ENCODE peak calls at places on chromosomes 7 and 10, in seven cellular contexts. Z is GM23248, S is ovary, L is tibial nerve, U is A673, T is colonic mucosa, C is pancreas. Q is an unnamed sample. For H3K9me3, the result is how much of the 10 kb centered on the place peaks cover.

GRCh38 chr7:100475549-100475948 is 3.5 kb downstream of the TSC22D4 start:
- DNase-seq in C (peak), L (peak), T (no peak), S (no peak), U (no peak), Z (no peak), Q (no peak)

GRCh38 chr10:4830546-4830945 is 4.5 kb downstream of the AKR1E2 start:
- DNase-seq in C (no peak), T (no peak), L (no peak), U (no peak), Z (no peak), S (no peak), Q (no peak)

GRCh38 chr7:135670179-135670578 is 7.9 kb downstream of the STMP1 start:
- DNase-seq in U (no peak), L (no peak), Z (peak), C (no peak), T (no peak), S (no peak), Q (no peak)

GRCh38 chr10:59079386-59080226 is 96.8 kb upstream of the PHYHIPL start:
- DNase-seq in Z (peak), U (no peak), L (no peak), S (no peak), T (no peak), C (no peak), Q (no peak)

GRCh38 chr10:116740971-116741370 is 1.4 kb downstream of the HSPA12A start:
- DNase-seq in U (no peak), T (no peak), C (no peak), S (no peak), L (no peak), Z (no peak), Q (no peak)

GRCh38 chr10:98141484-98142073 is 7.1 kb downstream of the R3HCC1L start:
- DNase-seq in L (no peak), C (no peak), S (no peak), Z (no peak), U (no peak), T (no peak), Q (no peak)

GRCh38 chr7:18471476-18472160 is 23.9 kb upstream of the HDAC9 start:
- DNase-seq in T (no peak), S (no peak), U (no peak), C (no peak), Z (no peak), L (no peak), Q (no peak)

GRCh38 chr10:61752111-61753011 is 89.6 kb downstream of the CABCOCO1 start:
- DNase-seq in Z (peak), S (no peak), C (no peak), L (no peak), U (peak), T (no peak), Q (no peak)

GRCh38 chr7:55509322-55509721 is 63.0 kb downstream of the VOPP1 start:
- DNase-seq in T (no peak), L (no peak), S (no peak), Z (peak), U (no peak), C (no peak), Q (no peak)

GRCh38 chr10:62045765-62046521 is 144.4 kb downstream of the ARID5B start:
- DNase-seq in Z (peak), U (peak), S (no peak), L (no peak), C (no peak), T (no peak), Q (no peak)

GRCh38 chr10:8416192-8416701 is 361.8 kb downstream of the GATA3 start:
- DNase-seq in T (no peak), Z (no peak), C (no peak), S (no peak), L (no peak), U (no peak), Q (peak)

GRCh38 chr7:117872565-117873055 is 631 bp downstream of the CTTNBP2 start:
- DNase-seq in Z (peak), L (peak), S (no peak), U (peak), C (peak), T (peak), Q (no peak)

DNA sequence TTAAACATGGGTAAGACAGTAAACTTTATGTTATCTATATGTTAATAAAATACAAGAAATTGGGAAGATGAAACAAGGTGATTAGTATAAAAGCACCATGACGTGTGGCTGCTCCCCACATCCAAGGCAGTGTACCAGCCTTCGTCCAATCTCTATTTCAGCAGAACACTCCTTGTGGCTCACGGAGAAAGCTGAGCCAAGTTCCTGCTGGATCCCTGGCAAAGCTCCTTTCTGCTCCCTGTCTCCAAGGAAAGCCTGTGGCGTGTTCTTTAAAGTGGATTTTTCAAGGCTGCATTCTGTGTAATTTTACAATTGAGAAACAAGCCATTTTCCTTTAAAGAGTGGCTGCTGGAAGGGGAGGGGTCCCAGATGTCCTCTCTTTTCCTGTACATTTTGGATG is 467.3 kb downstream of the PTPRN2 start:
- DNase-seq in C (no peak), U (no peak), L (no peak), T (no peak), Z (no peak), S (no peak), Q (no peak)
- H3K9me3 ChIP-seq in C (under half), U (under half), L (under half), T (under half), Z (under half), S (under half), Q (under half)

DNA sequence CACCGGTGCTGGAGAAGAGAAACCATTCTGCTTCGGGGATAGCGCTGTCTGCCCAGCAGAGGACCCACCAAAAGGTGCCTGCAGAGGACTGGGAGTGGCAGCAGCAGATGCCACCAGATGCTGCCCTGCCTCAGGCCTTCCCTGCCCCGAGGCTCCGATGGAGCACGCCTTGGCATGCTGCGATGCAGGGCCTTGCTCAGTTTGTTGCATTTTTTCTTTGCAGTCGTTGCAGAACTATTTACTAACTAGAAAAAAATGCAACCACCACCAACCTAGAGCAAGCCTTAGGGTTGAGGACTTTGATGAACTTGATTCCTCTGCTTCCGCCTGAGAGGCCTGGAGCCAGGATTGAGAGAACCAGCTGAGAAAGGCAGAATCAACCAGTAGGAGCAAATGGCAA is 585.6 kb upstream of the MKI67 start:
- DNase-seq in U (no peak), T (no peak), C (no peak), Z (no peak), S (no peak), L (no peak), Q (no peak)
- H3K9me3 ChIP-seq in U (under half), T (under half), C (under half), Z (under half), S (under half), L (under half), Q (under half)

DNA sequence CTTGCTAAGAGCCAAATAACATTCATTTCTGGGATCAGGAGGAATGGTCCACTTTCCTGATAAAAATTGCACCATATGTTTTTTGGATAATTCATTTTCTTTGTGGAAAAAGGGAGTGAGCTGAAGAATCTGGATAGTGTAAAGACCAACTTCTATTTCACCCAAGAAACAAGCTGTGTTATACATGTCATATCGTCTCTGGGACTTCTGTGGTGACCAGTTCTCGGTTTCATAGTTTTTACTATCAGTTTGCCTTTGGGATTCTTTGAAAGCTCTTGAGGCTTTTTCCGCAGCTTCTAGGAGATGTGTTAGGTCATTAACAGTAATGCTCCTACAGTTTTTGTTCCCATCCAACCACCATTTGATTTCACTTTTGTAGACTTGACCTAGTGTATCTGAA is 14.4 kb upstream of the SAMD9 start:
- DNase-seq in S (no peak), L (no peak), U (no peak), Z (no peak), T (no peak), C (no peak), Q (no peak)
- H3K9me3 ChIP-seq in S (under half), L (under half), U (under half), Z (under half), T (under half), C (under half), Q (under half)

GRCh38 chr10:31678573-31679122 is 250.0 kb downstream of the ARHGAP12 start:
- DNase-seq in U (no peak), T (no peak), L (no peak), Z (peak), S (no peak), C (no peak), Q (no peak)

GRCh38 chr10:31683682-31684081 is 244.9 kb downstream of the ARHGAP12 start:
- DNase-seq in T (no peak), Z (peak), C (no peak), L (no peak), U (no peak), S (no peak), Q (no peak)

GRCh38 chr10:31677198-31678138 is 251.2 kb downstream of the ARHGAP12 start:
- DNase-seq in L (no peak), S (no peak), T (no peak), C (no peak), Z (no peak), U (no peak), Q (no peak)

GRCh38 chr10:31678139-31678536 is 250.5 kb downstream of the ARHGAP12 start:
- DNase-seq in T (no peak), U (no peak), S (no peak), C (no peak), L (no peak), Z (no peak), Q (no peak)

GRCh38 chr10:31679931-31680330 is 248.7 kb downstream of the ARHGAP12 start:
- DNase-seq in L (no peak), T (no peak), C (no peak), S (no peak), Z (peak), U (no peak), Q (no peak)
- H3K9me3 ChIP-seq in L (under half), T (under half), C (under half), S (under half), Z (under half), U (under half), Q (under half)

DNA sequence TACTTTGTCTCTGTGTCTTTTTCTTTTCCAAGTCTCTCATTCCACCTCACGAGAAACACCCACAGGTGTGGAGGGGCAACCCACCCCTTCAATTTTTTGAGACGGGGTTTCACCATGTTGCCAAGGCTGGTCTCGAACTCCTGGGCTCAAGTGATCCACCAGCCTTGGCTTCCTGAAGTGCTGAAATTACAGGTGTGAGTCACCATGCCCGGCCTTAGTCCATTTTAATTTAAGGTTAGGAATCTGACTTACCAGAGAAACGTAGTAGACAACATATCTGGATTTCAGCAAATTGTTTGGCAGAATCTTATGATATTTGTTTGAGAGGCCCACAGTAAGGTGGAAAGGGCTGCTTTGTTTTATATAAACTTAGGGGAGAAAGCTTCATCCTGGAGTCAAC is 3.2 kb upstream of the NFKB2 start:
- DNase-seq in T (no peak), U (no peak), L (no peak), S (no peak), C (no peak), Z (no peak), Q (no peak)
- H3K9me3 ChIP-seq in T (under half), U (under half), L (under half), S (under half), C (under half), Z (under half), Q (under half)

GRCh38 chr7:260441-261281 is 29.3 kb upstream of the FOXL3 start:
- DNase-seq in Z (no peak), L (peak), C (no peak), T (peak), S (no peak), U (no peak), Q (no peak)
- H3K9me3 ChIP-seq in Z (under half), L (under half), C (under half), T (under half), S (under half), U (under half), Q (under half)

GRCh38 chr7:127674361-127674760 is 22.4 kb downstream of the SND1 start:
- DNase-seq in T (no peak), Z (peak), S (no peak), C (no peak), U (no peak), L (no peak), Q (no peak)

GRCh38 chr7:127678947-127679346 is 27.0 kb downstream of the SND1 start:
- DNase-seq in U (no peak), T (no peak), L (no peak), S (no peak), C (no peak), Z (peak), Q (no peak)

GRCh38 chr7:127678330-127678729 is 26.3 kb downstream of the SND1 start:
- DNase-seq in L (no peak), U (no peak), S (no peak), Z (no peak), C (no peak), T (no peak), Q (no peak)

GRCh38 chr7:127675716-127676115 is 23.7 kb downstream of the SND1 start:
- DNase-seq in U (no peak), Z (no peak), L (no peak), T (no peak), S (no peak), C (no peak), Q (no peak)

DNA sequence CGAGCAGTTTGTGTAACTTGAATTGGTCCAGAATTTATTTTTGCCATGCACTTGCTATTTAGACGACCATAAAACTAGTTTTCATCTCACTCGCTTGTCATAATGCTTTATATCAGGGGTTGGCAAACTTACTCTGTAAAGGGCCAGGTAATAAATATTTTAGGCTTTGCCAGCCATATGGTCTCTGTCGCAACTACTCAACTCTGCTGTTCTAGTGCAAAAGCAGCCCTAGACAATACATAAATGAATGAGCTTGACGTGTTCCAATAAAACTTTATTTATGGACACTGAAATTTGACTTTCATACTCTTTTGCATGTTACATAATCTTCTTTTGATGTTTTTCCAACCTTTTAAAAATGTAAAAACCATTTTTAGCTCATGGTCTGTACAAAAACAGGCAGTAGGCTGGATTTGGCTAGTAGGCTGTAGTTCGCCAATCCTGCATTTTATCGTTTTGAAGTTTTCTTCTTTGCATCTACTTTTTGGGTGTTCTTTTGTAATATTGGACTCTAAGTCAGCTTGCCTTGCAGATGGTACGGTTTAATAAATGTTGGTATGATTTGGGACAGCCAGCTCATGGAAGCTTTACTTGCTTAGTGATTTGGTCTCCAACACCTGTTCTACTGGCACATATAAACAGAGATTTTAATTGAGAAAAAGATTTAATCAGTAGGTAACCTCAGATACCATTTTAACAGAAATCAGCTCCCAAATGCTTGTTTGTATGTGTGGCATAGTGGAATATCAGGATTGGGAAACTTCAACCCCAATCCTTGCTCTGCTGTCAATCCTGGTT is 25.6 kb downstream of the SND1 start:
- DNase-seq in U (no peak), S (no peak), C (no peak), Z (no peak), L (no peak), T (no peak), Q (no peak)
- H3K9me3 ChIP-seq in U (under half), S (under half), C (under half), Z (under half), L (under half), T (under half), Q (under half)

GRCh38 chr7:158579662-158580646 is 7.7 kb downstream of the PTPRN2 start:
- DNase-seq in C (no peak), L (no peak), U (no peak), S (no peak), T (no peak), Z (no peak), Q (no peak)

GRCh38 chr7:158583143-158583542 is 4.5 kb downstream of the PTPRN2 start:
- DNase-seq in Z (no peak), T (no peak), S (no peak), L (no peak), C (no peak), U (no peak), Q (no peak)

GRCh38 chr7:158583810-158584209 is 3.8 kb downstream of the PTPRN2 start:
- DNase-seq in C (no peak), Z (no peak), S (no peak), L (no peak), T (no peak), U (no peak), Q (no peak)

GRCh38 chr7:158581440-158582088 is 6.1 kb downstream of the PTPRN2 start:
- DNase-seq in T (peak), U (no peak), Z (no peak), L (no peak), C (peak), S (no peak), Q (no peak)

GRCh38 chr7:158582089-158582456 is 5.5 kb downstream of the PTPRN2 start:
- DNase-seq in T (no peak), L (no peak), U (no peak), S (no peak), Z (no peak), C (no peak), Q (no peak)
- H3K9me3 ChIP-seq in T (under half), L (under half), U (under half), S (under half), Z (under half), C (under half), Q (under half)

Q was measured in T-helper 17 cell.